ENCODE peak calls at places on chromosomes 1 and 21, in six cellular contexts. I is fibroblast of mammary gland, U is sciatic nerve, O is RCC 7860, V is nucleus accumbens, R is heart left ventricle. T is an unnamed sample.

GRCh38 chr1:71511505-71511904 is 430.7 kb upstream of the ZRANB2 start:
- DNase-seq in I (no peak), V (no peak), O (no peak), R (no peak), U (no peak), T (no peak)

GRCh38 chr21:46048926-46049889 is 48.7 kb upstream of the COL6A2 start:
- DNase-seq in R (peak), I (peak), U (peak), O (no peak), V (no peak), T (no peak)

GRCh38 chr1:210663730-210664573 is 335.2 kb downstream of the HHAT start:
- DNase-seq in U (no peak), O (no peak), V (no peak), I (no peak), R (no peak), T (no peak)

GRCh38 chr1:118077331-118078055 is 107.5 kb downstream of the SPAG17 start:
- DNase-seq in R (no peak), I (peak), O (peak), V (no peak), U (no peak), T (no peak)

GRCh38 chr1:24920155-24920925 is 9.7 kb downstream of the RUNX3 start:
- DNase-seq in U (no peak), V (no peak), O (no peak), R (no peak), I (peak), T (no peak)

GRCh38 chr1:192639607-192640368 is 3.8 kb downstream of the RGS13 start:
- DNase-seq in O (peak), V (no peak), I (peak), U (no peak), R (no peak), T (peak)

GRCh38 chr1:218705391-218705790 is 360.3 kb downstream of the TGFB2 start:
- DNase-seq in U (no peak), O (peak), I (peak), V (no peak), R (no peak), T (no peak)

GRCh38 chr1:42936309-42937078 is 22.2 kb downstream of the SLC2A1 start:
- DNase-seq in R (no peak), U (peak), O (peak), I (peak), V (no peak), T (no peak)

GRCh38 chr1:42960693-42961559 is 2.3 kb upstream of the SLC2A1 start:
- DNase-seq in R (no peak), I (no peak), U (no peak), V (peak), O (peak), T (no peak)

GRCh38 chr1:34163792-34164509 is 1.1 kb downstream of the CSMD2 start:
- DNase-seq in O (no peak), R (no peak), U (no peak), V (peak), I (no peak), T (no peak)

GRCh38 chr1:2060535-2060934 is 10.3 kb downstream of the PRKCZ start:
- DNase-seq in U (no peak), O (no peak), I (no peak), R (no peak), V (no peak), T (no peak)

GRCh38 chr1:44545961-44546360 is 128.3 kb downstream of the TMEM53 start:
- DNase-seq in V (no peak), O (no peak), I (no peak), U (no peak), R (no peak), T (no peak)

GRCh38 chr1:180593382-180593781 is 34.6 kb downstream of the OVAAL start:
- DNase-seq in U (no peak), I (no peak), V (no peak), O (no peak), R (no peak), T (no peak)

GRCh38 chr1:3312894-3313578 is 141.4 kb upstream of the ARHGEF16 start:
- DNase-seq in R (peak), I (peak), V (no peak), U (peak), O (peak), T (peak)

GRCh38 chr1:77489910-77490309 is 192.5 kb downstream of the ZZZ3 start:
- DNase-seq in U (no peak), R (no peak), V (no peak), O (no peak), I (peak), T (no peak)

GRCh38 chr1:153428790-153429189 is 12.5 kb downstream of the S100A7A start:
- DNase-seq in O (no peak), U (no peak), R (no peak), V (no peak), I (no peak), T (no peak)

GRCh38 chr1:79040424-79041089 is 34.0 kb upstream of the ADGRL4 start:
- DNase-seq in R (no peak), V (no peak), U (no peak), O (no peak), I (peak), T (no peak)

GRCh38 chr1:212234431-212235298 is 50.5 kb upstream of the PPP2R5A start:
- DNase-seq in I (peak), R (peak), O (peak), U (no peak), V (no peak), T (peak)

GRCh38 chr1:205668951-205669340 is 11.4 kb downstream of the SLC45A3 start:
- DNase-seq in I (peak), V (no peak), R (no peak), O (no peak), U (no peak), T (no peak)

GRCh38 chr1:77757616-77758015 is 2.0 kb downstream of the USP33 start:
- DNase-seq in I (peak), V (no peak), U (no peak), O (no peak), R (no peak), T (peak)

GRCh38 chr1:66542811-66543767 is 9.1 kb downstream of the SGIP1 start:
- DNase-seq in I (peak), U (no peak), R (peak), V (peak), O (peak), T (no peak)

GRCh38 chr21:43585924-43586411 is 73.3 kb downstream of the HSF2BP start:
- DNase-seq in U (no peak), I (peak), O (peak), V (no peak), R (peak), T (peak)

GRCh38 chr1:201184734-201185453 is 5.7 kb upstream of the IGFN1 start:
- DNase-seq in I (peak), R (peak), V (no peak), O (peak), U (no peak), T (peak)

GRCh38 chr1:150072959-150073358 is 5.4 kb downstream of the VPS45 start:
- DNase-seq in R (no peak), U (no peak), V (no peak), O (peak), I (peak), T (no peak)

GRCh38 chr1:23177438-23178380 is 9.1 kb upstream of the LUZP1 start:
- DNase-seq in O (peak), V (peak), I (peak), R (peak), U (peak), T (no peak)

GRCh38 chr1:219541946-219542345 is 71.0 kb downstream of the ZC3H11B start:
- DNase-seq in O (no peak), I (no peak), V (no peak), R (no peak), U (no peak), T (no peak)

GRCh38 chr1:42173961-42174715 is 9.6 kb upstream of the GUCA2A start:
- DNase-seq in U (no peak), R (no peak), O (no peak), I (peak), V (no peak), T (no peak)

GRCh38 chr1:11397151-11397902 is 81.6 kb upstream of the DISP3 start:
- DNase-seq in V (no peak), R (no peak), U (no peak), I (no peak), O (no peak), T (no peak)

GRCh38 chr1:90925928-90926869 is 95.6 kb downstream of the ZNF644 start:
- DNase-seq in R (no peak), O (peak), V (no peak), I (peak), U (no peak), T (no peak)

GRCh38 chr1:234261545-234261944 is 111.7 kb upstream of the COA6 start:
- DNase-seq in V (no peak), O (no peak), I (no peak), U (no peak), R (no peak), T (no peak)

GRCh38 chr1:240385985-240386978 is 225.7 kb downstream of the GREM2 start:
- DNase-seq in V (no peak), R (no peak), I (peak), O (peak), U (no peak), T (no peak)

GRCh38 chr1:182520746-182521145 is 68.3 kb downstream of the RNASEL start:
- DNase-seq in V (no peak), U (no peak), I (peak), O (no peak), R (no peak), T (no peak)